ENCODE peak calls at places on chromosomes 16 and 17, in nine cellular contexts. One of them, this sample, is unnamed.

GRCh38 chr17:81027038-81027437 is 7.9 kb upstream of the BAIAP2 start:
- DNase-seq in ovary: no peak
- DNase-seq in right lobe of liver: no peak
- DNase-seq in AG04450: no peak
- DNase-seq in psoas muscle: peak
- DNase-seq in tibial nerve: no peak
- DNase-seq in heart right ventricle: no peak
- DNase-seq in heart left ventricle: no peak
- DNase-seq in OCI-LY7: no peak
- DNase-seq in this sample: peak

GRCh38 chr17:40366861-40367518 is 2.5 kb upstream of the GJD3 start:
- DNase-seq in tibial nerve: no peak
- DNase-seq in psoas muscle: no peak
- DNase-seq in right lobe of liver: peak
- DNase-seq in heart right ventricle: no peak
- DNase-seq in heart left ventricle: no peak
- DNase-seq in AG04450: no peak
- DNase-seq in OCI-LY7: no peak
- DNase-seq in ovary: no peak
- DNase-seq in this sample: peak

GRCh38 chr16:31386157-31386984 is 6.8 kb upstream of the ITGAD start:
- DNase-seq in psoas muscle: no peak
- DNase-seq in heart left ventricle: no peak
- DNase-seq in heart right ventricle: no peak
- DNase-seq in tibial nerve: no peak
- DNase-seq in OCI-LY7: no peak
- DNase-seq in ovary: no peak
- DNase-seq in AG04450: no peak
- DNase-seq in right lobe of liver: no peak
- DNase-seq in this sample: no peak

GRCh38 chr16:69171325-69172095 is 15.5 kb upstream of the SNTB2 start:
- DNase-seq in AG04450: peak
- DNase-seq in heart right ventricle: no peak
- DNase-seq in tibial nerve: no peak
- DNase-seq in right lobe of liver: no peak
- DNase-seq in heart left ventricle: no peak
- DNase-seq in ovary: no peak
- DNase-seq in psoas muscle: no peak
- DNase-seq in OCI-LY7: no peak
- DNase-seq in this sample: no peak

GRCh38 chr17:78748730-78749317 is 33.2 kb downstream of the CYTH1 start:
- DNase-seq in tibial nerve: peak
- DNase-seq in psoas muscle: peak
- DNase-seq in ovary: no peak
- DNase-seq in AG04450: no peak
- DNase-seq in OCI-LY7: peak
- DNase-seq in heart right ventricle: peak
- DNase-seq in right lobe of liver: peak
- DNase-seq in heart left ventricle: peak
- DNase-seq in this sample: peak

GRCh38 chr17:39230361-39230760 is 4.6 kb upstream of the STAC2 start:
- DNase-seq in OCI-LY7: no peak
- DNase-seq in tibial nerve: no peak
- DNase-seq in psoas muscle: no peak
- DNase-seq in AG04450: no peak
- DNase-seq in ovary: no peak
- DNase-seq in heart right ventricle: no peak
- DNase-seq in right lobe of liver: no peak
- DNase-seq in heart left ventricle: no peak
- DNase-seq in this sample: no peak

GRCh38 chr16:23679274-23679985 is 741 bp downstream of the PLK1 start:
- DNase-seq in AG04450: no peak
- DNase-seq in heart left ventricle: no peak
- DNase-seq in OCI-LY7: peak
- DNase-seq in ovary: no peak
- DNase-seq in psoas muscle: no peak
- DNase-seq in right lobe of liver: peak
- DNase-seq in tibial nerve: no peak
- DNase-seq in heart right ventricle: no peak
- DNase-seq in this sample: no peak

GRCh38 chr16:3497771-3498170 is 2.5 kb upstream of the C16orf90 start:
- DNase-seq in psoas muscle: no peak
- DNase-seq in heart left ventricle: no peak
- DNase-seq in ovary: no peak
- DNase-seq in tibial nerve: no peak
- DNase-seq in heart right ventricle: no peak
- DNase-seq in OCI-LY7: no peak
- DNase-seq in AG04450: no peak
- DNase-seq in right lobe of liver: no peak
- DNase-seq in this sample: peak

GRCh38 chr17:61369751-61370150 is 29.9 kb upstream of the TBX2 start:
- DNase-seq in heart left ventricle: no peak
- DNase-seq in OCI-LY7: no peak
- DNase-seq in ovary: no peak
- DNase-seq in heart right ventricle: no peak
- DNase-seq in AG04450: no peak
- DNase-seq in tibial nerve: no peak
- DNase-seq in right lobe of liver: no peak
- DNase-seq in psoas muscle: no peak
- DNase-seq in this sample: no peak

GRCh38 chr17:2982854-2983636 is 80.4 kb downstream of the OR1D5 start:
- DNase-seq in right lobe of liver: peak
- DNase-seq in OCI-LY7: no peak
- DNase-seq in ovary: peak
- DNase-seq in heart left ventricle: peak
- DNase-seq in psoas muscle: peak
- DNase-seq in heart right ventricle: peak
- DNase-seq in AG04450: peak
- DNase-seq in tibial nerve: no peak
- DNase-seq in this sample: peak

GRCh38 chr16:66326995-66327513 is 39.4 kb upstream of the CDH5 start:
- DNase-seq in heart right ventricle: no peak
- DNase-seq in AG04450: no peak
- DNase-seq in OCI-LY7: no peak
- DNase-seq in right lobe of liver: no peak
- DNase-seq in ovary: no peak
- DNase-seq in psoas muscle: no peak
- DNase-seq in heart left ventricle: no peak
- DNase-seq in tibial nerve: no peak
- DNase-seq in this sample: no peak

GRCh38 chr16:620700-621525 is 9.9 kb upstream of the WFIKKN1 start:
- DNase-seq in right lobe of liver: no peak
- DNase-seq in AG04450: no peak
- DNase-seq in heart left ventricle: no peak
- DNase-seq in psoas muscle: no peak
- DNase-seq in tibial nerve: no peak
- DNase-seq in ovary: no peak
- DNase-seq in OCI-LY7: no peak
- DNase-seq in heart right ventricle: no peak
- DNase-seq in this sample: no peak

GRCh38 chr16:621526-622105 is 9.2 kb upstream of the WFIKKN1 start:
- DNase-seq in AG04450: no peak
- DNase-seq in OCI-LY7: no peak
- DNase-seq in right lobe of liver: no peak
- DNase-seq in heart right ventricle: no peak
- DNase-seq in psoas muscle: no peak
- DNase-seq in heart left ventricle: no peak
- DNase-seq in tibial nerve: no peak
- DNase-seq in ovary: no peak
- DNase-seq in this sample: no peak

GRCh38 chr16:624522-625401 is 6.0 kb upstream of the WFIKKN1 start:
- DNase-seq in OCI-LY7: no peak
- DNase-seq in tibial nerve: no peak
- DNase-seq in heart right ventricle: no peak
- DNase-seq in AG04450: no peak
- DNase-seq in heart left ventricle: no peak
- DNase-seq in psoas muscle: no peak
- DNase-seq in ovary: no peak
- DNase-seq in right lobe of liver: no peak
- DNase-seq in this sample: no peak

GRCh38 chr16:625402-626173 is 5.2 kb upstream of the WFIKKN1 start:
- DNase-seq in heart right ventricle: no peak
- DNase-seq in heart left ventricle: no peak
- DNase-seq in tibial nerve: no peak
- DNase-seq in right lobe of liver: no peak
- DNase-seq in ovary: no peak
- DNase-seq in OCI-LY7: no peak
- DNase-seq in AG04450: no peak
- DNase-seq in psoas muscle: no peak
- DNase-seq in this sample: no peak

DNA sequence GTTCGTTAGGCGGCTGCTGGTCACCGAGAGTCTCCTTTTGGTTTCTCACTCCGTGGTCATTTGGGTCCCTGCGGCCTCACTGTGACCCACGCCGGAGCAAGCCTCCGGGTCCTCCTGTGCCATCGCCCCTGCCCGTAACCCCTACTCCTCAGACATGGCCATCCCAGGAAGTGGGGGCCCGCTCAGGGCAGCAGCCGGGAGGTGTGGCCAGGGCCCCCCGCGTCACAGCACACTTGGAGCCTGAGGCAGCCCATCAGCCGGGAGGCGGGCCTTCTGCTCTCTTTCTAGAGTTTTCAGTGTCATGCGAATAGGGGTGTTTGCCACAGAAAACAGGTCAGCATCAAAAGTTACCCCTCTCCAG is 7.9 kb upstream of the WFIKKN1 start:
- DNase-seq in tibial nerve: no peak
- DNase-seq in psoas muscle: no peak
- DNase-seq in ovary: no peak
- DNase-seq in heart right ventricle: no peak
- DNase-seq in right lobe of liver: no peak
- DNase-seq in OCI-LY7: no peak
- DNase-seq in heart left ventricle: no peak
- DNase-seq in AG04450: no peak
- DNase-seq in this sample: no peak
- H3K27ac ChIP-seq in tibial nerve: no peak
- H3K27ac ChIP-seq in psoas muscle: no peak
- H3K27ac ChIP-seq in ovary: no peak
- H3K27ac ChIP-seq in heart right ventricle: no peak
- H3K27ac ChIP-seq in right lobe of liver: no peak
- H3K27ac ChIP-seq in OCI-LY7: no peak
- H3K27ac ChIP-seq in heart left ventricle: no peak
- H3K27ac ChIP-seq in AG04450: no peak
- H3K27ac ChIP-seq in this sample: no peak

DNA sequence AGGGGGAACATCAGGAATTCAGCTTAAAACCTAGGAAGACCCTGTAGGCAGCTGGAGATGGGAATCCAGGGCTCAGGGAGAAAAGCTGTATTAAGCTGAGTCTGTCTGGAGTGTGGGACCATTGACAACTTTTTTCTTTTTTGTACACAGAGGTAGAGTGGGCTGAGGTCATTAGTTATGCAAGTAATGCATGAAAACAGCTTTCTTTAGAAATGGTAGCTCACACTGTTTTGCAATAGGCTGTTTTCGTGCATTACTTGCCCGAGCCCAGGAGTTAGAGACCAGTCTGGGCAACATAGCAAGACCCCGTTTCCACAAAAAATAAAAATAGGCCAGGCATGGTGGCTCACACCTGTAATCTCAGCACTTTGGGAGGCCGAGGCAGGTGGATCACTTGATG is 46.5 kb downstream of the KATNIP start:
- DNase-seq in tibial nerve: no peak
- DNase-seq in heart left ventricle: no peak
- DNase-seq in right lobe of liver: no peak
- DNase-seq in psoas muscle: no peak
- DNase-seq in ovary: no peak
- DNase-seq in OCI-LY7: no peak
- DNase-seq in heart right ventricle: no peak
- DNase-seq in AG04450: no peak
- DNase-seq in this sample: no peak
- TF ChIP-seq CTCF in tibial nerve: no peak
- TF ChIP-seq CTCF in heart left ventricle: no peak
- TF ChIP-seq CTCF in right lobe of liver: no peak
- TF ChIP-seq CTCF in psoas muscle: no peak
- TF ChIP-seq CTCF in ovary: no peak
- TF ChIP-seq CTCF in OCI-LY7: no peak
- TF ChIP-seq CTCF in heart right ventricle: no peak
- TF ChIP-seq CTCF in AG04450: no peak
- TF ChIP-seq CTCF in this sample: no peak

GRCh38 chr17:233473-233941 is 52.1 kb upstream of the DOC2B start:
- DNase-seq in AG04450: no peak
- DNase-seq in OCI-LY7: peak
- DNase-seq in heart left ventricle: peak
- DNase-seq in heart right ventricle: peak
- DNase-seq in ovary: no peak
- DNase-seq in psoas muscle: no peak
- DNase-seq in right lobe of liver: peak
- DNase-seq in tibial nerve: no peak
- DNase-seq in this sample: peak
- H3K27ac ChIP-seq in AG04450: no peak
- H3K27ac ChIP-seq in OCI-LY7: peak
- H3K27ac ChIP-seq in heart left ventricle: peak
- H3K27ac ChIP-seq in heart right ventricle: peak
- H3K27ac ChIP-seq in ovary: no peak
- H3K27ac ChIP-seq in psoas muscle: peak
- H3K27ac ChIP-seq in right lobe of liver: peak
- H3K27ac ChIP-seq in tibial nerve: no peak
- H3K27ac ChIP-seq in this sample: peak

GRCh38 chr16:53480394-53480793 is 22.6 kb downstream of the AKTIP start:
- DNase-seq in ovary: no peak
- DNase-seq in heart left ventricle: no peak
- DNase-seq in heart right ventricle: no peak
- DNase-seq in tibial nerve: no peak
- DNase-seq in right lobe of liver: peak
- DNase-seq in psoas muscle: no peak
- DNase-seq in OCI-LY7: no peak
- DNase-seq in AG04450: no peak
- DNase-seq in this sample: no peak

GRCh38 chr16:53484542-53484941 is 18.5 kb downstream of the AKTIP start:
- DNase-seq in OCI-LY7: no peak
- DNase-seq in ovary: no peak
- DNase-seq in heart right ventricle: no peak
- DNase-seq in AG04450: no peak
- DNase-seq in tibial nerve: no peak
- DNase-seq in psoas muscle: no peak
- DNase-seq in right lobe of liver: no peak
- DNase-seq in heart left ventricle: no peak
- DNase-seq in this sample: no peak

GRCh38 chr16:53478965-53479364 is 24.0 kb downstream of the AKTIP start:
- DNase-seq in psoas muscle: no peak
- DNase-seq in AG04450: no peak
- DNase-seq in ovary: no peak
- DNase-seq in heart right ventricle: no peak
- DNase-seq in heart left ventricle: no peak
- DNase-seq in tibial nerve: no peak
- DNase-seq in right lobe of liver: no peak
- DNase-seq in OCI-LY7: no peak
- DNase-seq in this sample: no peak

GRCh38 chr16:53486230-53486629 is 16.8 kb downstream of the AKTIP start:
- DNase-seq in ovary: no peak
- DNase-seq in right lobe of liver: no peak
- DNase-seq in tibial nerve: no peak
- DNase-seq in OCI-LY7: peak
- DNase-seq in heart left ventricle: no peak
- DNase-seq in AG04450: no peak
- DNase-seq in heart right ventricle: no peak
- DNase-seq in psoas muscle: no peak
- DNase-seq in this sample: no peak

DNA sequence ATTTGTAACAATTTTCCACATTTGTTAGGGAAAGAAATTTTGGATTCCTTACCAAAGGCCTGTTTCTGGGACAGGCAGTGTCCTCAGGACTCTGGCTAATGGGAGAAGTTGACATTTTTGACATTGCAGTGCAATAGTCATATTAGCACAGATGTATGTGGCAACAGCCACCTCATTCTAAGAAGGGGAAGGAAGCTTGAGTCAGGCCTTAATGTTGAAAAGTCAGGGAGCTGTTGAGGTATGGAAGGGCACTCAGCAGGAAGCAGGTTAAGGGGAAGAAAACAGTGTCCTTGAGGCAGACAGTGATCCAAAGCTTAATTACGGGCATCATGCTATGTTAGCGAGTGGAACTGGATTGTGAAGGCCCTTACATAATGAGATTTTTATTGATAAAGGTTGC is 20.9 kb downstream of the AKTIP start:
- DNase-seq in AG04450: no peak
- DNase-seq in tibial nerve: no peak
- DNase-seq in ovary: no peak
- DNase-seq in heart right ventricle: no peak
- DNase-seq in heart left ventricle: no peak
- DNase-seq in OCI-LY7: no peak
- DNase-seq in right lobe of liver: no peak
- DNase-seq in psoas muscle: no peak
- DNase-seq in this sample: no peak
- TF ChIP-seq CTCF in AG04450: no peak
- TF ChIP-seq CTCF in tibial nerve: no peak
- TF ChIP-seq CTCF in ovary: no peak
- TF ChIP-seq CTCF in heart right ventricle: no peak
- TF ChIP-seq CTCF in heart left ventricle: no peak
- TF ChIP-seq CTCF in OCI-LY7: no peak
- TF ChIP-seq CTCF in right lobe of liver: no peak
- TF ChIP-seq CTCF in psoas muscle: no peak
- TF ChIP-seq CTCF in this sample: no peak